ENCODE peak calls at places on chromosomes 11 and 22, in eight cellular contexts. M, C, Z, U, J, T, H and D are unnamed samples.
A peak's percentile ranks its signal among the peaks of the same experiment; 100 is the strongest.

GRCh38 chr22:32801436-32802290 is at the start of gene TIMP3:
- DNase-seq in M (no peak), C (no peak), Z (no peak), U (peak; percentile 44), J (peak; percentile 91), T (peak; percentile 59), H (no peak), D (peak; percentile 73)

GRCh38 chr11:64032050-64032449 is 3.7 kb upstream of the FLRT1 start:
- DNase-seq in M (no peak), C (no peak), Z (no peak), U (peak; percentile 48), J (no peak), T (no peak), H (no peak), D (no peak)

GRCh38 chr11:129968611-129969419 is 33.8 kb downstream of the PRDM10 start:
- DNase-seq in M (no peak), C (no peak), Z (no peak), U (no peak), J (no peak), T (no peak), H (no peak), D (no peak)

GRCh38 chr22:30021881-30022619 is 58.2 kb upstream of the HORMAD2 start:
- DNase-seq in M (no peak), C (no peak), Z (no peak), U (no peak), J (no peak), T (no peak), H (no peak), D (no peak)

GRCh38 chr11:123033895-123034294 is 28.0 kb downstream of the HSPA8 start:
- DNase-seq in M (no peak), C (no peak), Z (no peak), U (peak; percentile 57), J (no peak), T (no peak), H (no peak), D (no peak)

GRCh38 chr22:22388055-22388454 is 120.5 kb downstream of the ZNF280B start:
- DNase-seq in M (no peak), C (no peak), Z (no peak), U (no peak), J (no peak), T (no peak), H (no peak), D (no peak)

GRCh38 chr11:61632096-61632495 is 48.1 kb upstream of the DAGLA start:
- DNase-seq in M (no peak), C (no peak), Z (no peak), U (no peak), J (no peak), T (no peak), H (no peak), D (no peak)

GRCh38 chr11:67349036-67349435 is 4.3 kb downstream of the POLD4 start:
- DNase-seq in M (no peak), C (no peak), Z (no peak), U (no peak), J (no peak), T (no peak), H (no peak), D (no peak)

GRCh38 chr11:27472398-27473016 is at the start of gene LGR4:
- DNase-seq in M (peak; percentile 83), C (peak; percentile 52), Z (peak; percentile 72), U (peak; percentile 92), J (peak; percentile 94), T (peak; percentile 88), H (peak; percentile 79), D (peak; percentile 74)

GRCh38 chr11:69006816-69007215 is 6.2 kb downstream of the MRGPRF start:
- DNase-seq in M (no peak), C (no peak), Z (no peak), U (no peak), J (no peak), T (no peak), H (no peak), D (no peak)

GRCh38 chr11:77206264-77207018 is 78.4 kb downstream of the MYO7A start:
- DNase-seq in M (no peak), C (no peak), Z (no peak), U (no peak), J (no peak), T (no peak), H (no peak), D (no peak)

GRCh38 chr22:45101828-45102227 is 61.9 kb upstream of the NUP50 start:
- DNase-seq in M (no peak), C (no peak), Z (no peak), U (peak; percentile 82), J (peak; percentile 87), T (no peak), H (peak; percentile 73), D (no peak)

GRCh38 chr11:73654482-73655021 is 8.2 kb downstream of the PLEKHB1 start:
- DNase-seq in M (no peak), C (no peak), Z (no peak), U (no peak), J (no peak), T (no peak), H (no peak), D (no peak)

GRCh38 chr22:28780296-28780695 is 7.8 kb downstream of the CCDC117 start:
- DNase-seq in M (no peak), C (no peak), Z (no peak), U (no peak), J (no peak), T (no peak), H (no peak), D (no peak)

GRCh38 chr11:111846063-111846462 is 25.3 kb downstream of the ALG9 start:
- DNase-seq in M (no peak), C (no peak), Z (no peak), U (peak; percentile 60), J (no peak), T (no peak), H (no peak), D (no peak)

GRCh38 chr22:19143967-19144400 is 467 bp downstream of the ESS2 start:
- DNase-seq in M (no peak), C (no peak), Z (no peak), U (peak; percentile 18), J (no peak), T (no peak), H (peak; percentile 47), D (no peak)

GRCh38 chr22:44400763-44401060 is 88.0 kb upstream of the SHISAL1 start:
- DNase-seq in M (no peak), C (no peak), Z (no peak), U (no peak), J (no peak), T (no peak), H (no peak), D (no peak)

GRCh38 chr11:26102325-26102724 is 229.6 kb upstream of the ANO3 start:
- DNase-seq in M (no peak), C (no peak), Z (no peak), U (no peak), J (no peak), T (no peak), H (no peak), D (no peak)

GRCh38 chr11:5004429-5005274 is 10.0 kb downstream of the OR51L1 start:
- DNase-seq in M (peak; percentile 36), C (no peak), Z (peak; percentile 5), U (peak; percentile 78), J (no peak), T (peak; percentile 36), H (peak; percentile 57), D (peak; percentile 27)

GRCh38 chr11:129023968-129024676 is 81.5 kb upstream of the TP53AIP1 start:
- DNase-seq in M (peak; percentile 82), C (no peak), Z (no peak), U (no peak), J (no peak), T (peak; percentile 11), H (no peak), D (no peak)

GRCh38 chr11:3929689-3930088 is 74.2 kb downstream of the STIM1 start:
- DNase-seq in M (no peak), C (no peak), Z (no peak), U (no peak), J (no peak), T (no peak), H (no peak), D (no peak)

GRCh38 chr22:30381250-30381649 is 6.0 kb downstream of the RNF215 start:
- DNase-seq in M (no peak), C (no peak), Z (no peak), U (no peak), J (no peak), T (no peak), H (no peak), D (no peak)

GRCh38 chr11:62456630-62457029 is 37.8 kb downstream of the SCGB1A1 start:
- DNase-seq in M (no peak), C (no peak), Z (no peak), U (no peak), J (no peak), T (no peak), H (no peak), D (no peak)

GRCh38 chr22:49602481-49602880 is 225.2 kb downstream of the BRD1 start:
- DNase-seq in M (no peak), C (no peak), Z (no peak), U (no peak), J (no peak), T (no peak), H (no peak), D (no peak)